ENCODE peak calls at places on chromosome 20, in eight cellular contexts. D is HepG2, B is transverse colon, Y is ovary, A is stomach, S is A549, C is sigmoid colon, O is tibial nerve. I is an unnamed sample.

GRCh38 chr20:16671753-16672152 is 58.1 kb upstream of the SNRPB2 start:
- DNase-seq in D (no peak), B (no peak), Y (no peak), A (no peak), S (no peak), C (no peak), O (no peak), I (no peak)

GRCh38 chr20:31653573-31653972 is 15.9 kb downstream of the COX4I2 start:
- DNase-seq in D (no peak), B (no peak), Y (no peak), A (no peak), S (no peak), C (no peak), O (no peak), I (no peak)

GRCh38 chr20:47454298-47455132 is 47.2 kb upstream of the NCOA3 start:
- DNase-seq in D (peak; percentile 69), B (no peak), Y (no peak), A (no peak), S (no peak), C (no peak), O (no peak), I (no peak)

GRCh38 chr20:3732327-3733118 is at the start of gene HSPA12B:
- DNase-seq in D (no peak), B (no peak), Y (peak; percentile 71), A (no peak), S (no peak), C (no peak), O (no peak), I (no peak)

GRCh38 chr20:20360464-20360863 is 7.4 kb upstream of the INSM1 start:
- DNase-seq in D (peak; percentile 67), B (peak; percentile 54), Y (no peak), A (peak; percentile 45), S (peak; percentile 75), C (no peak), O (peak; percentile 47), I (no peak)

GRCh38 chr20:63682384-63683139 is 13.9 kb upstream of the TNFRSF6B start:
- DNase-seq in D (peak; percentile 63), B (peak; percentile 53), Y (peak; percentile 62), A (peak; percentile 68), S (peak; percentile 87), C (peak; percentile 92), O (peak; percentile 46), I (no peak)

GRCh38 chr20:31567380-31567720 is 37.7 kb upstream of the ID1 start:
- DNase-seq in D (no peak), B (no peak), Y (no peak), A (no peak), S (no peak), C (no peak), O (no peak), I (no peak)

GRCh38 chr20:6127825-6128224 is 5.0 kb upstream of the FERMT1 start:
- DNase-seq in D (no peak), B (no peak), Y (no peak), A (no peak), S (no peak), C (no peak), O (no peak), I (no peak)

GRCh38 chr20:4111440-4112411 is 96.4 kb upstream of the RNF24 start:
- DNase-seq in D (no peak), B (no peak), Y (no peak), A (no peak), S (no peak), C (no peak), O (no peak), I (no peak)

GRCh38 chr20:10179574-10180298 is 38.9 kb upstream of the SNAP25 start:
- DNase-seq in D (peak; percentile 19), B (no peak), Y (no peak), A (no peak), S (peak; percentile 21), C (no peak), O (no peak), I (no peak)

GRCh38 chr20:59033093-59033492 is 958 bp upstream of the ATP5F1E start:
- DNase-seq in D (no peak), B (no peak), Y (no peak), A (no peak), S (no peak), C (no peak), O (no peak), I (no peak)

GRCh38 chr20:25009218-25010145 is 16.9 kb upstream of the APMAP start:
- DNase-seq in D (no peak), B (peak; percentile 5), Y (no peak), A (no peak), S (no peak), C (peak; percentile 60), O (no peak), I (no peak)

GRCh38 chr20:35172434-35172806 is 548 bp downstream of the PROCR start:
- DNase-seq in D (no peak), B (no peak), Y (no peak), A (no peak), S (no peak), C (no peak), O (no peak), I (no peak)
- H3K4me3 ChIP-seq in D (peak overlapping the region; percentile 60), B (peak overlapping the region; percentile 27), Y (peak overlapping the region; percentile 33), A (peak overlapping the region; percentile 39), S (peak overlapping the region; percentile 61), C (peak overlapping the region; percentile 41), O (peak overlapping the region; percentile 53), I (peak overlapping the region; percentile 44)

GRCh38 chr20:44887466-44887865 is 2.0 kb downstream of the YWHAB start:
- DNase-seq in D (no peak), B (no peak), Y (no peak), A (no peak), S (no peak), C (no peak), O (no peak), I (no peak)

GRCh38 chr20:44885392-44886275 is at the start of gene YWHAB:
- DNase-seq in D (peak; percentile 98), B (peak; percentile 99), Y (peak; percentile 99), A (peak; percentile 99), S (peak; percentile 93), C (peak; percentile 99), O (peak; percentile 98), I (peak; percentile 99)

GRCh38 chr20:44886828-44887227 is 1.3 kb downstream of the YWHAB start:
- DNase-seq in D (no peak), B (no peak), Y (no peak), A (no peak), S (no peak), C (no peak), O (no peak), I (no peak)

GRCh38 chr20:44884907-44885391 is 556 bp upstream of the YWHAB start:
- DNase-seq in D (no peak), B (no peak), Y (no peak), A (no peak), S (no peak), C (no peak), O (no peak), I (no peak)

GRCh38 chr20:44886276-44886671 is 769 bp downstream of the YWHAB start:
- DNase-seq in D (no peak), B (no peak), Y (no peak), A (no peak), S (no peak), C (no peak), O (no peak), I (no peak)
- TF ChIP-seq EP300 in D (no peak), B (no peak), Y (no peak), A (no peak), S (no peak), C (no peak), O (no peak), I (no peak)

DNA sequence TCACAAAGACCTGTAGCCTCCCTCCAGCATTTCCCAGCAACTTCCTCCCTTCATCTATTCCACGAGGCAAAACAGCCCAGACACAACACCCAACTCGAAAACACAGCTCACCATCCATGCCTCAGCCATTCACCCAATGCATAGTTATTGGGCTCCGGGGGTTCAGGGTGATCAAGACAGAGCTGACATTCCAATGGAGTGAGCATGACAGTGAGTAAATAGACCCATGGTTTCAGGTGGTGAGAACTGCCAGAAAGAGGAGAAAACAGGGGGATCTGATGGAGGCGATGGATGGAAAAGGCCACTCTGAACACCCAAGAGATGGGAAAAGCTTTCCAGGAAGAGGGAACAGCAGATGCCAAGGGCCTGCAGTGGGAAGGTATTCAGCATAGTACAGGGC is 5.9 kb downstream of the CASS4 start:
- DNase-seq in D (peak; percentile 53), B (no peak), Y (no peak), A (no peak), S (no peak), C (no peak), O (no peak), I (no peak)
- H3K4me3 ChIP-seq in D (no peak overlapping the region), B (no peak overlapping the region), Y (no peak overlapping the region), A (no peak overlapping the region), S (no peak overlapping the region), C (no peak overlapping the region), O (no peak overlapping the region), I (no peak overlapping the region)

GRCh38 chr20:46400828-46401477 is 5.5 kb downstream of the ELMO2 start:
- DNase-seq in D (no peak), B (no peak), Y (no peak), A (no peak), S (no peak), C (no peak), O (no peak), I (no peak)
- TF ChIP-seq EP300 in D (no peak), B (no peak), Y (no peak), A (no peak), S (no peak), C (no peak), O (no peak), I (no peak)

I was measured in suprapubic skin.